ENCODE peak calls at places on chromosomes 2 and 18, in seven cellular contexts. One of them, this sample, is unnamed.

GRCh38 chr2:201471732-201472395 is 20.3 kb downstream of the STRADB start:
- DNase-seq in tibial nerve: no peak
- DNase-seq in heart left ventricle: no peak
- DNase-seq in endothelial cell of umbilical vein: no peak
- DNase-seq in adrenal gland: no peak
- DNase-seq in HCT116: no peak
- DNase-seq in IMR-90: peak
- DNase-seq in this sample: no peak

GRCh38 chr2:156322103-156322671 is 10.3 kb downstream of the NR4A2 start:
- DNase-seq in IMR-90: no peak
- DNase-seq in heart left ventricle: no peak
- DNase-seq in endothelial cell of umbilical vein: no peak
- DNase-seq in adrenal gland: no peak
- DNase-seq in tibial nerve: no peak
- DNase-seq in HCT116: no peak
- DNase-seq in this sample: no peak

GRCh38 chr2:13768274-13768673 is 864.2 kb upstream of the LRATD1 start:
- DNase-seq in heart left ventricle: no peak
- DNase-seq in HCT116: no peak
- DNase-seq in adrenal gland: no peak
- DNase-seq in tibial nerve: no peak
- DNase-seq in endothelial cell of umbilical vein: no peak
- DNase-seq in IMR-90: no peak
- DNase-seq in this sample: no peak

GRCh38 chr2:213317929-213318328 is 33.7 kb downstream of the SPAG16 start:
- DNase-seq in IMR-90: peak
- DNase-seq in adrenal gland: no peak
- DNase-seq in tibial nerve: no peak
- DNase-seq in HCT116: no peak
- DNase-seq in endothelial cell of umbilical vein: no peak
- DNase-seq in heart left ventricle: no peak
- DNase-seq in this sample: no peak

GRCh38 chr18:74139888-74140287 is 7.7 kb downstream of the FBXO15 start:
- DNase-seq in heart left ventricle: no peak
- DNase-seq in adrenal gland: no peak
- DNase-seq in tibial nerve: no peak
- DNase-seq in endothelial cell of umbilical vein: no peak
- DNase-seq in HCT116: no peak
- DNase-seq in IMR-90: peak
- DNase-seq in this sample: no peak

GRCh38 chr2:56741601-56742102 is 557.9 kb downstream of the CCDC85A start:
- DNase-seq in HCT116: peak
- DNase-seq in endothelial cell of umbilical vein: peak
- DNase-seq in heart left ventricle: peak
- DNase-seq in adrenal gland: peak
- DNase-seq in tibial nerve: no peak
- DNase-seq in IMR-90: peak
- DNase-seq in this sample: peak

GRCh38 chr2:241381872-241382271 is 25.8 kb downstream of the FARP2 start:
- DNase-seq in HCT116: no peak
- DNase-seq in heart left ventricle: no peak
- DNase-seq in tibial nerve: no peak
- DNase-seq in adrenal gland: no peak
- DNase-seq in IMR-90: no peak
- DNase-seq in endothelial cell of umbilical vein: peak
- DNase-seq in this sample: no peak

GRCh38 chr2:7773362-7773973 is 856.3 kb downstream of the RNF144A start:
- DNase-seq in adrenal gland: no peak
- DNase-seq in HCT116: peak
- DNase-seq in IMR-90: no peak
- DNase-seq in endothelial cell of umbilical vein: no peak
- DNase-seq in heart left ventricle: no peak
- DNase-seq in tibial nerve: peak
- DNase-seq in this sample: no peak

GRCh38 chr18:9139400-9140039 is 2.9 kb downstream of the ANKRD12 start:
- DNase-seq in heart left ventricle: no peak
- DNase-seq in IMR-90: no peak
- DNase-seq in tibial nerve: no peak
- DNase-seq in endothelial cell of umbilical vein: peak
- DNase-seq in adrenal gland: no peak
- DNase-seq in HCT116: no peak
- DNase-seq in this sample: no peak

GRCh38 chr18:9135081-9135911 is 1.3 kb upstream of the ANKRD12 start:
- DNase-seq in endothelial cell of umbilical vein: peak
- DNase-seq in HCT116: no peak
- DNase-seq in heart left ventricle: no peak
- DNase-seq in tibial nerve: no peak
- DNase-seq in adrenal gland: no peak
- DNase-seq in IMR-90: no peak
- DNase-seq in this sample: no peak

GRCh38 chr18:9135912-9136314 is 668 bp upstream of the ANKRD12 start:
- DNase-seq in HCT116: peak
- DNase-seq in endothelial cell of umbilical vein: peak
- DNase-seq in adrenal gland: peak
- DNase-seq in IMR-90: peak
- DNase-seq in heart left ventricle: no peak
- DNase-seq in tibial nerve: no peak
- DNase-seq in this sample: peak

GRCh38 chr18:9136315-9137141 is at the start of gene ANKRD12:
- DNase-seq in tibial nerve: peak
- DNase-seq in endothelial cell of umbilical vein: peak
- DNase-seq in adrenal gland: peak
- DNase-seq in HCT116: peak
- DNase-seq in heart left ventricle: peak
- DNase-seq in IMR-90: peak
- DNase-seq in this sample: peak

DNA sequence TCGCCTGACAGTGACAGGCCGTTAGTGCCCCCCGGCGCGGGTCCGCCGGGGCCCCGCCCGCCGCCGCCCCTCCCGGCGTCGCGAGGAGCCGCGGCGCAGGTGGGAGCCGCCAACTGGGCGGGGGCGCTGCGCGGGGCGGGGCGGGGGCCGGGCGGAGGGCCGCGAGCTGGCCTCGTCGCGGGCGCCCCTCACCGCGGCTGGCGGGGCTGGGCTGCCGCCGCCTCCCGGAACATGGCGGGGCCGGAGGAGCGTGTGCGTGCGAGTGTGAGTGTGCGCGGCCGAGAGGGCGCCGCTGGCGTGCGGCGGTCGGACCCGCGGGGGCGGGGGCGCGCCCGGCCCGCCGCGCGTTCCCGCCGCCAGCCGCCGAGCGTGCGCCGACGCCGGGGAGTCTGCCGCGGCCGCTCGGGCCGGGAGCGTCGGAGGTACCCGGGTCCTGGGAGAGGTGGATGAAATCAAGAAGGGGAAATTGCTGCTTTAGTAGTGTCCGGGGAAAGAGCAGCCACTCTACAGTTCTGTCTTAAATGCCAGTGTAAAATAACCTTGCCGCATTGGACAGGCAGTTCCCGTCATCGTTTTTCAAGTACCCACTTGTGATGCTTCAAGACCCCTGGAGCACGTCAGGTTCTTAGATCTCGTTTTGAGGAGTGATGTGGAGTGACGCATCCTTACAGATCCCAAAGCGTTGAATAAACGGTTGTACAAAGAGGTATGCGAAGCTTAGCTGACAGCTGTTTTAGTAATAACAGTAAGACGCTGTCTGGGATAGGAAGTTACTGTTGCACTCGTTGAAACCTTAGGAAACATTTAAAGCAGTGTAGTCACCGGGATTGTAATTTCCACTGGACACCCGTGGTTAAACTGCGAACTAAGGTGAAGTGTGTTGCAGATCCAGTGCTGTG is 836 bp downstream of the ANKRD12 start:
- DNase-seq in endothelial cell of umbilical vein: peak
- DNase-seq in tibial nerve: peak
- DNase-seq in heart left ventricle: peak
- DNase-seq in IMR-90: peak
- DNase-seq in adrenal gland: peak
- DNase-seq in HCT116: peak
- DNase-seq in this sample: peak
- TF ChIP-seq POLR2A in endothelial cell of umbilical vein: no peak
- TF ChIP-seq POLR2A in tibial nerve: peak
- TF ChIP-seq POLR2A in heart left ventricle: no peak
- TF ChIP-seq POLR2A in IMR-90: peak
- TF ChIP-seq POLR2A in adrenal gland: peak
- TF ChIP-seq POLR2A in HCT116: no peak
- TF ChIP-seq POLR2A in this sample: peak

DNA sequence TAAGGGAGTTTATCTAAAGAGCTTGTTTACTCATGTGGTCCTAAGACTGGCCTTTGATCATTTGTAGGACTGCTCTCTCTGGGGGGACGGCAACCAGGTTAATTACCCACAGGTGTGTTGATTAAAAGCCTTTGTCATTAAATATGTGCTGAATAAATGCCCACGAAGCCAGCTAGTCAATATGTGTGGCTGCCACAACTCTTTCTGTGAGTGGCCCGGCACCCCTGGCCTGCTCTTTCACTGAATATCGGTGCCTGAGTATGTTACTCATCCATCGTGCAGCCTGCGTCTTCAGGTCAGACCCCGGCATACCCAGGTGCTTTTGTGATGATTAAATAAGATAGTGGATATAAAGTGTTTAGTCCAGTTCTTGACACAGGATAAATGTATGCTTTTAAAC is 24.3 kb upstream of the FSHR start:
- DNase-seq in HCT116: no peak
- DNase-seq in endothelial cell of umbilical vein: no peak
- DNase-seq in tibial nerve: no peak
- DNase-seq in IMR-90: no peak
- DNase-seq in adrenal gland: no peak
- DNase-seq in heart left ventricle: no peak
- DNase-seq in this sample: no peak
- TF ChIP-seq POLR2A in HCT116: no peak
- TF ChIP-seq POLR2A in endothelial cell of umbilical vein: no peak
- TF ChIP-seq POLR2A in tibial nerve: no peak
- TF ChIP-seq POLR2A in IMR-90: no peak
- TF ChIP-seq POLR2A in adrenal gland: no peak
- TF ChIP-seq POLR2A in heart left ventricle: no peak
- TF ChIP-seq POLR2A in this sample: no peak

GRCh38 chr18:35296079-35296478 is 6.0 kb upstream of the ZSCAN30 start:
- DNase-seq in IMR-90: no peak
- DNase-seq in HCT116: no peak
- DNase-seq in adrenal gland: no peak
- DNase-seq in tibial nerve: no peak
- DNase-seq in endothelial cell of umbilical vein: no peak
- DNase-seq in heart left ventricle: no peak
- DNase-seq in this sample: no peak

GRCh38 chr18:35284846-35285245 is 5.2 kb downstream of the ZSCAN30 start:
- DNase-seq in IMR-90: no peak
- DNase-seq in heart left ventricle: no peak
- DNase-seq in endothelial cell of umbilical vein: no peak
- DNase-seq in adrenal gland: no peak
- DNase-seq in tibial nerve: no peak
- DNase-seq in HCT116: no peak
- DNase-seq in this sample: no peak

GRCh38 chr18:35289293-35290069 is 548 bp downstream of the ZSCAN30 start:
- DNase-seq in heart left ventricle: no peak
- DNase-seq in endothelial cell of umbilical vein: no peak
- DNase-seq in tibial nerve: no peak
- DNase-seq in IMR-90: peak
- DNase-seq in HCT116: no peak
- DNase-seq in adrenal gland: no peak
- DNase-seq in this sample: no peak

GRCh38 chr18:35291166-35291565 is 1.1 kb upstream of the ZSCAN30 start:
- DNase-seq in HCT116: no peak
- DNase-seq in endothelial cell of umbilical vein: no peak
- DNase-seq in tibial nerve: no peak
- DNase-seq in heart left ventricle: no peak
- DNase-seq in adrenal gland: no peak
- DNase-seq in IMR-90: no peak
- DNase-seq in this sample: no peak

GRCh38 chr18:35290070-35290735 is at the start of gene ZSCAN30:
- DNase-seq in HCT116: peak
- DNase-seq in IMR-90: peak
- DNase-seq in adrenal gland: peak
- DNase-seq in tibial nerve: peak
- DNase-seq in endothelial cell of umbilical vein: peak
- DNase-seq in heart left ventricle: peak
- DNase-seq in this sample: peak
- TF ChIP-seq POLR2A in HCT116: no peak
- TF ChIP-seq POLR2A in IMR-90: peak
- TF ChIP-seq POLR2A in adrenal gland: peak
- TF ChIP-seq POLR2A in tibial nerve: peak
- TF ChIP-seq POLR2A in endothelial cell of umbilical vein: peak
- TF ChIP-seq POLR2A in heart left ventricle: peak
- TF ChIP-seq POLR2A in this sample: peak

GRCh38 chr2:238190445-238190844 is 13.1 kb downstream of the ILKAP start:
- DNase-seq in adrenal gland: no peak
- DNase-seq in heart left ventricle: no peak
- DNase-seq in endothelial cell of umbilical vein: no peak
- DNase-seq in HCT116: no peak
- DNase-seq in IMR-90: no peak
- DNase-seq in tibial nerve: no peak
- DNase-seq in this sample: no peak
- TF ChIP-seq POLR2A in adrenal gland: no peak
- TF ChIP-seq POLR2A in heart left ventricle: no peak
- TF ChIP-seq POLR2A in endothelial cell of umbilical vein: no peak
- TF ChIP-seq POLR2A in HCT116: no peak
- TF ChIP-seq POLR2A in IMR-90: no peak
- TF ChIP-seq POLR2A in tibial nerve: no peak
- TF ChIP-seq POLR2A in this sample: no peak

DNA sequence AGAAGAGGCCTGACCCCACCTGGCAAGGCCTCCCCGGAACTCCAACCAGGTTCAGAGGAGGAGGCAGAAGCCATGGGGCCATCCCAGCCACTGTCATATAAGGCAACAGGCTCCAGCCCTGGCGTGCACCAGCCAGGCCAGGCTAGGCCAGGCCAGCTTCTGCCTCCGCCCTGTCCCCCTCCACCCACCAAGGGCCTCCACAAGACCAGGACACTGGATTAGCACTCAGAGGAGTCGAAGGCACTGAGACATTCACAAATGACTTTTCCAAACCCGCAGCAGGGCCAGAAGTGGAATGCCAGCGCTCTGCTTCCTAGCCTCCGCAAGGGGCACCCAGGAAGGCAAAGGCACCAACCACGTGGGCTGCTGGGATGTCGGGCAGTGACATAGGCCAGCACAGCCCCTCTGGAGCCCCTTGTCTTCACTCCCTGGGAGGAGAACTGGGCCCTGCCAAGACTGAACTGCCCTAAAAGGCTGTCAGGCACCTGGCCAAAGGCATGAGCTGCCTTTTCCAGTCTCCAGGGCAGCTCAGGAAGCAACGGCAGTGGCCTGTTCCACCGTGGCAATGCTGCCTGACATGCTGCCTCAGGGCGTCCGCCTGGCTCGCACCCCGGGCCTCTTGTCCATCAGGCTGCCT is 37.6 kb upstream of the SEMA4C start:
- DNase-seq in tibial nerve: peak
- DNase-seq in endothelial cell of umbilical vein: peak
- DNase-seq in HCT116: no peak
- DNase-seq in IMR-90: peak
- DNase-seq in adrenal gland: peak
- DNase-seq in heart left ventricle: peak
- DNase-seq in this sample: peak
- TF ChIP-seq POLR2A in tibial nerve: peak
- TF ChIP-seq POLR2A in endothelial cell of umbilical vein: no peak
- TF ChIP-seq POLR2A in HCT116: no peak
- TF ChIP-seq POLR2A in IMR-90: no peak
- TF ChIP-seq POLR2A in adrenal gland: no peak
- TF ChIP-seq POLR2A in heart left ventricle: peak
- TF ChIP-seq POLR2A in this sample: peak

DNA sequence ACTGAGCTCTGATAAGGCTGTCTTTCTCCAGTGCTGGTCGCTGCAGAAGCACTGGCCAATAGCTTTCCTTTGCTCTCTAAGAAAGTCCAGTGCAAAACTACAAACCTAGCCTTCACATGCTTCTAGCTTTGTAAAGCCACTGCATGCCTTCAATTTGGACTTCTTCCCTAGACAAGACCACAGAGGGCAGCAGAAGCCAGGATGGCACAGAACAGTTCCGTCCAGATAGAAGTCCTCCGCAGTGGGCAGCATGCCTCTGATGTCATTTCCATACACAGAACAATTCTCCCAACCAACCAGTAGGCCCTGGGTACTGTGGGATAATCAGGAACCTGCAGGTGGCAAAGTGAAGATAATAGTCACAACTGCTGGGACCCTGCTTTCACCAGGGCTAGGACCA is 3.3 kb downstream of the ST6GAL2 start:
- DNase-seq in HCT116: no peak
- DNase-seq in endothelial cell of umbilical vein: no peak
- DNase-seq in tibial nerve: no peak
- DNase-seq in IMR-90: no peak
- DNase-seq in adrenal gland: no peak
- DNase-seq in heart left ventricle: no peak
- DNase-seq in this sample: no peak
- TF ChIP-seq POLR2A in HCT116: no peak
- TF ChIP-seq POLR2A in endothelial cell of umbilical vein: no peak
- TF ChIP-seq POLR2A in tibial nerve: no peak
- TF ChIP-seq POLR2A in IMR-90: no peak
- TF ChIP-seq POLR2A in adrenal gland: no peak
- TF ChIP-seq POLR2A in heart left ventricle: no peak
- TF ChIP-seq POLR2A in this sample: no peak

This sample was measured in gastrocnemius medialis.